ENCODE peak calls at places on chromosomes 5 and 9, in five cellular contexts. D is endothelial cell of umbilical vein, K is right lobe of liver, L is WTC11, N is fibroblast of lung. I is an unnamed sample.
A peak's percentile ranks its signal among the peaks of the same experiment; 100 is the strongest.

GRCh38 chr9:109910616-109911568 is 130.9 kb downstream of the PALM2AKAP2 start:
- DNase-seq in K (peak; percentile 57), N (peak; percentile 82), L (no peak), D (peak; percentile 88), I (no peak)

GRCh38 chr9:109745335-109746283 is 34.4 kb upstream of the PALM2AKAP2 start:
- DNase-seq in K (peak; percentile 62), N (peak; percentile 83), L (peak; percentile 11), D (no peak), I (no peak)

GRCh38 chr5:96538831-96539250 is 105.8 kb upstream of the PCSK1 start:
- DNase-seq in N (no peak), K (no peak), L (no peak), D (peak; percentile 52), I (no peak)

GRCh38 chr9:108478431-108478837 is 377.4 kb downstream of the ACTL7B start:
- DNase-seq in N (peak; percentile 97), K (no peak), L (no peak), D (peak; percentile 77), I (no peak)

GRCh38 chr9:104984541-104984940 is 56.6 kb upstream of the ABCA1 start:
- DNase-seq in D (no peak), L (no peak), K (no peak), N (no peak), I (no peak)

GRCh38 chr5:138467711-138468132 is 2.4 kb downstream of the EGR1 start:
- DNase-seq in L (no peak), K (no peak), N (no peak), D (no peak), I (no peak)

GRCh38 chr5:95884021-95884333 is 61.5 kb upstream of the GLRX start:
- DNase-seq in D (no peak), K (no peak), N (no peak), L (no peak), I (peak; percentile 31)

GRCh38 chr9:88694625-88695024 is 159.6 kb downstream of the NXNL2 start:
- DNase-seq in K (no peak), L (no peak), D (no peak), N (peak; percentile 81), I (no peak)

GRCh38 chr5:131635755-131636479 is 888 bp upstream of the RAPGEF6 start:
- DNase-seq in K (no peak), L (peak; percentile 25), N (peak; percentile 36), D (peak; percentile 77), I (no peak)

GRCh38 chr5:96408276-96408777 is 24.7 kb downstream of the PCSK1 start:
- DNase-seq in N (peak; percentile 91), L (no peak), K (no peak), D (peak; percentile 89), I (no peak)

GRCh38 chr5:3343911-3344310 is 251.7 kb upstream of the IRX1 start:
- DNase-seq in K (no peak), D (no peak), N (no peak), L (no peak), I (no peak)

GRCh38 chr9:126650830-126651341 is 37.2 kb downstream of the LMX1B start:
- DNase-seq in K (no peak), N (no peak), L (no peak), D (no peak), I (no peak)

GRCh38 chr5:138953370-138954256 is 78.5 kb upstream of the LRRTM2 start:
- DNase-seq in N (peak; percentile 72), D (peak; percentile 66), K (peak; percentile 81), L (no peak), I (no peak)

GRCh38 chr5:123460296-123460729 is 37.1 kb upstream of the CEP120 start:
- DNase-seq in D (peak; percentile 94), N (peak; percentile 42), K (no peak), L (no peak), I (no peak)

GRCh38 chr5:106135473-106135872 is 1535.3 kb downstream of the EFNA5 start:
- DNase-seq in K (no peak), D (no peak), N (no peak), L (no peak), I (no peak)

GRCh38 chr9:134942011-134942410 is 24.3 kb upstream of the FCN1 start:
- DNase-seq in K (no peak), N (no peak), D (no peak), L (no peak), I (no peak)

GRCh38 chr9:101072259-101072658 is 43.7 kb downstream of the PLPPR1 start:
- DNase-seq in D (no peak), K (no peak), L (no peak), N (no peak), I (no peak)

GRCh38 chr5:44646016-44646415 is 162.7 kb upstream of the MRPS30 start:
- DNase-seq in K (no peak), D (no peak), L (no peak), N (no peak), I (no peak)

GRCh38 chr5:1517838-1518237 is 5.9 kb downstream of the LPCAT1 start:
- DNase-seq in N (no peak), K (peak; percentile 64), L (peak; percentile 10), D (no peak), I (no peak)

GRCh38 chr5:140556438-140556837 is 835 bp downstream of the SRA1 start:
- DNase-seq in K (no peak), D (peak; percentile 53), N (peak; percentile 62), L (no peak), I (no peak)

GRCh38 chr9:28774433-28775029 is 1201.2 kb upstream of the C9orf72 start:
- DNase-seq in K (no peak), N (peak; percentile 6), D (peak; percentile 8), L (no peak), I (peak; percentile 13)

GRCh38 chr9:122218070-122218884 is 10.5 kb downstream of the LHX6 start:
- DNase-seq in D (no peak), N (no peak), K (no peak), L (no peak), I (peak; percentile 32)

GRCh38 chr5:159826351-159827222 is 89.7 kb upstream of the ADRA1B start:
- DNase-seq in N (peak; percentile 93), L (no peak), D (no peak), K (no peak), I (peak; percentile 8)

GRCh38 chr9:126471084-126471611 is 142.6 kb upstream of the LMX1B start:
- DNase-seq in D (peak; percentile 13), K (peak; percentile 70), L (no peak), N (peak; percentile 60), I (peak; percentile 47)

GRCh38 chr9:35396560-35397215 is 93.2 kb upstream of the RUSC2 start:
- DNase-seq in N (no peak), D (no peak), K (no peak), L (no peak), I (no peak)

GRCh38 chr9:114278881-114279570 is 43.9 kb upstream of the ORM1 start:
- DNase-seq in K (peak; percentile 30), D (no peak), N (peak; percentile 74), L (peak; percentile 4), I (no peak)

GRCh38 chr5:120415985-120416384 is 48.1 kb upstream of the PRR16 start:
- DNase-seq in D (no peak), N (peak; percentile 38), L (no peak), K (no peak), I (no peak)

GRCh38 chr5:92424785-92425426 is 1041.8 kb upstream of the ARRDC3 start:
- DNase-seq in N (no peak), L (no peak), K (no peak), D (no peak), I (no peak)

GRCh38 chr5:116137544-116138378 is 52.9 kb downstream of the COMMD10 start:
- DNase-seq in L (no peak), N (peak; percentile 40), D (peak; percentile 71), K (no peak), I (peak; percentile 40)

DNA sequence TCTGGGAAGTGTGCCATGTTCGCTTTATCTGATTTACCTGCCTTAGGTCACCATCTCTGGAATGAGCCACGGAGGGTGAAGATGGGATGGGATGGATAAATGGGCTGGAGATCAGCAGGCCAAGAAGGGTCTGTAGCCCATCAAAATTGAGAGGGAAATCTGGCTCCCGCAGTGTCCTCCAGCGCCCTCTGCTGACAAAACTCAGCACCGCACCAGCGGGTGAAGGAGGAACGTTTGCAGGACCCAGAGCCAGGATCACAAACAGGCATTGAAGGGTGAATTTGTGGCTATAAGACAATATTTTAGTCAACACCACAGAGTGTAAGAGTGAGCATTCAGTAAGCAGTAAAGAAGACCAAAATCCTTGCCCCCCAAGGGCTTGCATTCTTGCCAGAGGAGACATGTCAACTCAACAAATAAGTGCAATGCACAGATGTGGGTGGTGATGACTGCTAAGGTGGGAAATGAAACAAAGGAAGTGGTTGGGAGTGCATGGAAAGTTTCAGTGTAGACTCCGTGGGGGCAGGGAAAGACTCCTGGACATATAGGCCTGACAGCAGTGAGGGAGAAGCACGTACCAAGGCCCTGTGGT is 124.4 kb downstream of the TENT4A start:
- DNase-seq in D (peak; percentile 25), K (no peak), N (no peak), L (peak; percentile 64), I (no peak)
- TF ChIP-seq CTCF in D (peak; percentile 83), K (peak; percentile 11), N (peak; percentile 9), L (peak; percentile 88), I (peak; percentile 68)

GRCh38 chr5:169160405-169160901 is 140.5 kb downstream of the SLIT3 start:
- DNase-seq in K (no peak), D (peak; percentile 20), N (peak; percentile 93), L (no peak), I (no peak)
- TF ChIP-seq CTCF in K (no peak), D (no peak), N (no peak), L (peak; percentile 22), I (no peak)

GRCh38 chr5:14328144-14328543 is 185.0 kb downstream of the TRIO start:
- DNase-seq in D (no peak), N (no peak), K (no peak), L (no peak), I (no peak)

GRCh38 chr5:14323466-14323865 is 180.3 kb downstream of the TRIO start:
- DNase-seq in D (no peak), K (no peak), L (no peak), N (peak; percentile 86), I (no peak)

GRCh38 chr5:14327624-14328023 is 184.5 kb downstream of the TRIO start:
- DNase-seq in D (no peak), L (no peak), N (peak; percentile 65), K (no peak), I (no peak)

GRCh38 chr5:14325369-14325768 is 182.2 kb downstream of the TRIO start:
- DNase-seq in L (no peak), K (no peak), N (peak; percentile 63), D (no peak), I (no peak)

DNA sequence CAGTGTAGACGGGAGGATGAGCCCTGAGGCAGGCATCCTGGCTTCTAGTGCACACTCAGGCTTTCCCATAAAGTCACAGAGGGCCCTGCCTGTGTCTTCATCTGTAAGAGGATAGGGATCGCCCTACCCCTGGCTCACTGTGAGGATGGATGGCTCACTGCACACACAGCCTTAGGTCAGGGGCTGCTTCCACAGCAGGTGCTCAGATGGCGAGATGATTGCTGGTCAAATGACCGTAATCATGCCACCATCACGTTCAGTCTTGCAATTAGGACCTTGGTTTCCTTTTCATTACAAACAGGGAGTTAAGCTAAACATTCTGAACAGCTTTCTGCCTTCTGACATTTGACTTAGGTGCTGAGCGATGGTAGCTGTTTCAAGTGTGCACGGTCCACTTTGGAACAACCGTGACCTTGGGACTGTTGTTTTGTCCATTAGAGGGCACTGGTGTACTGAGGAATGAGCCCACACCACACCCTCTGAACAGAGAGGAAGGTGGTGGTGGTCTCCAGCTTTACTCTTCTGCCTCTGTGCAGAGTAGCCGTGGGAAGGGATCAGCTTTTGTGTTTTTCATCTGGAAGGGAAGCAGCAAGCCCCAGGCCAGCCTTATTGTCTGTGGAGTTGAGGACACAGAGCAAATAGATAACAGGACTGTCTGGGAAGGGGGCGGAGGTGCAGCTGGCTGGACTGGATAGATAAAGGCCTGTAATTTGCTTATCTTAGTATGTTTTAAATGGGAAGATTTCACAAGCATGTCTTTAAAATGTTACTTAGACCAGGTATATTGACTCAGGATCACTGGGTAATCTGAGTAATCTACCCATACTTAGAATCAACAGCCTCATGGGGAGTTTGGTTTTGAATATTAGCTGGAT is 183.1 kb downstream of the TRIO start:
- DNase-seq in N (no peak), K (no peak), D (peak; percentile 21), L (no peak), I (no peak)
- TF ChIP-seq CTCF in N (no peak), K (peak; percentile 7), D (peak; percentile 36), L (no peak), I (peak; percentile 34)

GRCh38 chr5:103031607-103032006 is 88.3 kb downstream of the GIN1 start:
- DNase-seq in K (no peak), D (no peak), L (no peak), N (no peak), I (no peak)
- TF ChIP-seq CTCF in K (peak; percentile 2), D (peak; percentile 21), L (no peak), N (peak; percentile 27), I (no peak)